ENCODE peak calls at places on chromosomes 7 and 10, in five cellular contexts. B is hepatocyte, J is psoas muscle, G is heart left ventricle, R is DND-41. K is an unnamed sample.

GRCh38 chr10:88528196-88528595 is 54.9 kb downstream of the RNLS start:
- DNase-seq in J (no peak), R (no peak), G (no peak), B (no peak), K (no peak)

GRCh38 chr10:14074062-14074884 is 256.5 kb downstream of the FRMD4A start:
- DNase-seq in G (peak), B (peak), J (peak), R (no peak), K (peak)

GRCh38 chr10:110944997-110945396 is 25.6 kb downstream of the SHOC2 start:
- DNase-seq in J (no peak), R (no peak), B (no peak), G (no peak), K (no peak)

GRCh38 chr7:74427974-74428373 is 25.7 kb upstream of the GTF2IRD1 start:
- DNase-seq in G (no peak), R (no peak), B (no peak), J (no peak), K (no peak)

GRCh38 chr10:11440250-11441150 is 170.9 kb downstream of the USP6NL start:
- DNase-seq in J (no peak), B (no peak), G (no peak), R (no peak), K (no peak)

GRCh38 chr10:64523065-64523759 is 1002.0 kb downstream of the REEP3 start:
- DNase-seq in J (no peak), B (no peak), G (no peak), R (no peak), K (no peak)

GRCh38 chr7:92916751-92917369 is 80.5 kb upstream of the CDK6 start:
- DNase-seq in G (no peak), R (no peak), B (no peak), J (no peak), K (no peak)

GRCh38 chr7:44959433-44959951 is 19.3 kb downstream of the MYO1G start:
- DNase-seq in R (no peak), B (no peak), G (no peak), J (no peak), K (peak)

GRCh38 chr7:141710301-141710700 is 2.1 kb downstream of the WEE2 start:
- DNase-seq in J (no peak), B (no peak), R (no peak), G (no peak), K (no peak)

GRCh38 chr7:158473238-158473637 is 114.4 kb downstream of the PTPRN2 start:
- DNase-seq in J (no peak), G (no peak), B (no peak), R (no peak), K (peak)

GRCh38 chr7:77388055-77388454 is 28.1 kb downstream of the GSAP start:
- DNase-seq in B (no peak), G (no peak), J (no peak), R (no peak), K (no peak)

GRCh38 chr10:29712108-29712507 is 77.3 kb upstream of the SVIL start:
- DNase-seq in G (no peak), J (no peak), R (no peak), B (no peak), K (no peak)

GRCh38 chr10:131690805-131691239 is 210.0 kb upstream of the PPP2R2D start:
- DNase-seq in G (no peak), B (no peak), J (no peak), R (no peak), K (peak)
- H3K4me3 ChIP-seq in G (no peak), B (no peak), J (no peak), R (no peak), K (no peak)

DNA sequence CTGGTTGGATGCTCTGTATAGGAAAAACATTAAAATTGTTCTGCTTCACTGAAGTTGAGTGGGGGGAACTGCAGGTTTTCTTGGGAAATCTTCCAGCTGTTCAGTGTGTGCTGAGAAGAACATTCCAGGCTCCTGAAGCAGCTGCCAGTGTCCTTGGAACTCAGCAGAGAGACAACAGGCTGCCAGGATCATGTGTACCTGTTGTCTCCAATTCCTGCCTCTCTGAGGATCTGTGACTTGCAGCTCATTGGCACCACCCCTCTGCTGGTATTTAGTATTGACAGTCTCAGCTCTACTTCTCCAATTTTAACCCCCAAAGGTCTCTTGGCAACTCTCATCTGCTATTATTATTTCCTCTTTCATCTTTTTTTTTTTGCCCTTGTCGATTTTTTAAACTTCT is 42.3 kb upstream of the PRKG1 start:
- DNase-seq in R (no peak), J (no peak), G (no peak), B (no peak), K (no peak)
- TF ChIP-seq CTCF in R (no peak), J (peak), G (no peak), B (no peak), K (no peak)

DNA sequence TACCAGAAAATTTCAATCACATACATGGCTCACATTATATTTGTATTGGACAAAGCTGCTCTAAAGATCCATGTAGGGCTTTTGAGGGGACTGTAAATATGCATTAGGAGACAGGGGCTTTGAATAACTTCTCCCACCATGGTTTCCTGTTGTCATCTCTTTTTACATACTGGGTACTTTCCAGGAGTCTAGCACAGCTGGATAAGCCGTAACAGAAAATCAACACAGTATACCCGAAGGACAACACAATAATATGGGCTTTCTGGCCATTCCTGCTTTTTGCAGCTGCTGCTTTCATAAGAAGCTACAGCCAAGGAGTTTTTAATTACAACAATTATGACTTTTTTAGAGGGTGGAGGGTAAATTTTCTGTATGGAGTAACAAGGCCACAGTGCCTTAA is 63.4 kb upstream of the SRPK2 start:
- DNase-seq in G (no peak), J (no peak), B (no peak), R (no peak), K (no peak)
- H3K4me3 ChIP-seq in G (no peak), J (no peak), B (no peak), R (no peak), K (no peak)

GRCh38 chr7:23357190-23358093 is 58.3 kb downstream of the MALSU1 start:
- DNase-seq in R (no peak), J (no peak), B (peak), G (no peak), K (no peak)
- TF ChIP-seq CTCF in R (peak), J (peak), B (peak), G (no peak), K (peak)

K was measured in upper lobe of right lung.